ENCODE peak calls at places on chromosomes 12 and 14, in four cellular contexts. R is left lung, M is ovary, E is upper lobe of left lung. U is an unnamed sample.

GRCh38 chr12:119177056-119177325 is 1.7 kb upstream of the HSPB8 start:
- DNase-seq in R (no peak), M (no peak), E (no peak), U (no peak)

GRCh38 chr14:24674204-24674970 is 40.4 kb upstream of the GZMB start:
- DNase-seq in R (no peak), M (no peak), E (no peak), U (no peak)

GRCh38 chr12:45674181-45674580 is 55.3 kb upstream of the ARID2 start:
- DNase-seq in R (no peak), M (no peak), E (no peak), U (no peak)

GRCh38 chr12:126228936-126229335 is 1163.7 kb downstream of the AACS start:
- DNase-seq in R (no peak), M (no peak), E (no peak), U (no peak)

GRCh38 chr12:51749986-51750317 is 98.6 kb downstream of the FIGNL2 start:
- DNase-seq in R (no peak), M (no peak), E (no peak), U (no peak)

GRCh38 chr12:109385339-109386078 is 37.8 kb downstream of the MYO1H start:
- DNase-seq in R (no peak), M (peak; percentile 54), E (no peak), U (no peak)

GRCh38 chr14:42930058-42930457 is 1323.4 kb downstream of the LRFN5 start:
- DNase-seq in R (no peak), M (no peak), E (peak; percentile 25), U (no peak)

GRCh38 chr12:76024102-76024781 is 7.3 kb downstream of the PHLDA1 start:
- DNase-seq in R (no peak), M (no peak), E (no peak), U (no peak)

GRCh38 chr12:106652510-106653015 is 69.8 kb downstream of the RFX4 start:
- DNase-seq in R (no peak), M (no peak), E (no peak), U (no peak)

GRCh38 chr12:120367252-120367923 is 1.6 kb downstream of the MSI1 start:
- DNase-seq in R (no peak), M (no peak), E (no peak), U (no peak)

GRCh38 chr14:78921856-78922255 is 751.7 kb downstream of the NRXN3 start:
- DNase-seq in R (no peak), M (no peak), E (no peak), U (no peak)

GRCh38 chr14:95833429-95833828 is 43.2 kb upstream of the TUNAR start:
- DNase-seq in R (no peak), M (no peak), E (no peak), U (no peak)

GRCh38 chr12:76698966-76699365 is 64.9 kb upstream of the ZDHHC17 start:
- DNase-seq in R (no peak), M (no peak), E (no peak), U (no peak)

GRCh38 chr12:272942-273906 is 10.6 kb upstream of the SLC6A13 start:
- DNase-seq in R (no peak), M (no peak), E (no peak), U (no peak)

GRCh38 chr12:124916370-124917134 is 2.1 kb upstream of the UBC start:
- DNase-seq in R (peak; percentile 79), M (peak; percentile 43), E (peak; percentile 88), U (peak; percentile 47)

GRCh38 chr12:78891646-78892353 is 27.2 kb downstream of the SYT1 start:
- DNase-seq in R (no peak), M (no peak), E (no peak), U (no peak)

GRCh38 chr14:64910847-64911495 is 3.3 kb upstream of the CHURC1 start:
- DNase-seq in R (no peak), M (no peak), E (no peak), U (no peak)

GRCh38 chr14:88248606-88249005 is 74.5 kb downstream of the KCNK10 start:
- DNase-seq in R (no peak), M (no peak), E (no peak), U (no peak)

GRCh38 chr14:93788557-93789365 is 476 bp upstream of the PRIMA1 start:
- DNase-seq in R (no peak), M (peak; percentile 68), E (no peak), U (no peak)

GRCh38 chr14:100566119-100566518 is 21.1 kb downstream of the BEGAIN start:
- DNase-seq in R (no peak), M (no peak), E (no peak), U (no peak)

GRCh38 chr12:50620050-50620974 is 115.5 kb downstream of the DIP2B start:
- DNase-seq in R (no peak), M (no peak), E (no peak), U (no peak)

GRCh38 chr14:76373456-76373855 is 2.5 kb upstream of the ESRRB start:
- DNase-seq in R (no peak), M (no peak), E (no peak), U (no peak)

GRCh38 chr14:33754264-33754663 is 196.6 kb downstream of the EGLN3 start:
- DNase-seq in R (no peak), M (no peak), E (no peak), U (no peak)

GRCh38 chr12:92802906-92803305 is 100.1 kb downstream of the PLEKHG7 start:
- DNase-seq in R (no peak), M (no peak), E (no peak), U (no peak)

GRCh38 chr12:20040844-20041243 is 327.5 kb upstream of the PDE3A start:
- DNase-seq in R (no peak), M (no peak), E (no peak), U (no peak)

GRCh38 chr12:47907851-47908454 is 3.2 kb upstream of the VDR start:
- DNase-seq in R (no peak), M (no peak), E (no peak), U (no peak)

GRCh38 chr14:101882141-101882935 is 82.0 kb upstream of the DYNC1H1 start:
- DNase-seq in R (no peak), M (no peak), E (no peak), U (no peak)

GRCh38 chr12:86117711-86118110 is 138.5 kb downstream of the MGAT4C start:
- DNase-seq in R (no peak), M (no peak), E (no peak), U (no peak)

GRCh38 chr12:58298793-58299192 is 357.4 kb downstream of the ATP23 start:
- DNase-seq in R (no peak), M (no peak), E (no peak), U (no peak)

GRCh38 chr14:55332654-55333570 is 61.7 kb downstream of the FBXO34 start:
- DNase-seq in R (no peak), M (no peak), E (no peak), U (no peak)

GRCh38 chr14:97411938-97412612 is 614.9 kb downstream of the VRK1 start:
- DNase-seq in R (no peak), M (no peak), E (no peak), U (no peak)

GRCh38 chr14:97412933-97413574 is 615.9 kb downstream of the VRK1 start:
- DNase-seq in R (no peak), M (no peak), E (no peak), U (no peak)

GRCh38 chr14:97415907-97416306 is 618.7 kb downstream of the VRK1 start:
- DNase-seq in R (no peak), M (no peak), E (no peak), U (no peak)

GRCh38 chr14:97414718-97415098 is 617.5 kb downstream of the VRK1 start:
- DNase-seq in R (no peak), M (no peak), E (no peak), U (no peak)

GRCh38 chr14:97413991-97414717 is 617.0 kb downstream of the VRK1 start:
- DNase-seq in R (no peak), M (no peak), E (no peak), U (no peak)
- H3K27ac ChIP-seq in R (no peak overlapping the region), M (no peak overlapping the region), E (no peak overlapping the region), U (no peak overlapping the region)

DNA sequence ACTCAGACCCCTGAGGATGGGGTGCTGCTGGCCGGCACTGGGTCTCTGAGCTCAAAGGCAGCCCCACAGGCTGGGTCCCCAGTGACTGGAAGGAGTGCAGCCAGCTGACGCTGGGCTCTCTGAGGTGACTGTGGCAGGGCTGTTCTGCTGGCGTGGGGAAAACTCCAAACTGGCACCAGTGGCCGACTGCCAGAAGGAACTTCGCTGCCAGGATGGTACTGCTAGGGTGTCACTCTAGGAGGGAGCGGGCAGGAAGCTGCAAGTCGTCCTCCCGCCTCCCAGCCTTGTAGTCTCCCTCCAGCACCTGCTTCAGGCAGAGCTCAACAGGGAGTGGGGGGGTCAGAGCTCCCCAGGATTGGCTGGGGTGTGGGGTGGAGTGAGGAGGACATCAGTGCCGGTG is 41.3 kb downstream of the CDC42BPB start:
- DNase-seq in R (no peak), M (no peak), E (no peak), U (peak; percentile 62)
- H3K4me1 ChIP-seq in R (peaks cover 46% of the 10 kb centered on the region), M (peaks cover 32% of the 10 kb centered on the region), E (peaks cover 23% of the 10 kb centered on the region), U (peaks cover 24% of the 10 kb centered on the region)

GRCh38 chr14:28784262-28785021 is 17.9 kb downstream of the FOXG1 start:
- DNase-seq in R (no peak), M (no peak), E (no peak), U (no peak)
- H3K4me3 ChIP-seq in R (no peak overlapping the region), M (no peak overlapping the region), E (no peak overlapping the region), U (no peak overlapping the region)

GRCh38 chr12:116381240-116381743 is 103.8 kb upstream of the MED13L start:
- DNase-seq in R (no peak), M (no peak), E (no peak), U (no peak)
- H3K27ac ChIP-seq in R (no peak overlapping the region), M (no peak overlapping the region), E (no peak overlapping the region), U (no peak overlapping the region)

GRCh38 chr12:25712169-25712568 is 159.1 kb upstream of the LMNTD1 start:
- DNase-seq in R (no peak), M (no peak), E (no peak), U (no peak)

GRCh38 chr12:25710149-25710548 is 157.1 kb upstream of the LMNTD1 start:
- DNase-seq in R (no peak), M (no peak), E (no peak), U (no peak)

GRCh38 chr12:25714219-25714984 is 161.3 kb upstream of the LMNTD1 start:
- DNase-seq in R (no peak), M (no peak), E (no peak), U (no peak)

GRCh38 chr12:25715147-25715546 is 162.1 kb upstream of the LMNTD1 start:
- DNase-seq in R (no peak), M (no peak), E (no peak), U (no peak)

GRCh38 chr12:25713264-25713663 is 160.2 kb upstream of the LMNTD1 start:
- DNase-seq in R (no peak), M (no peak), E (no peak), U (no peak)
- H3K4me1 ChIP-seq in R (no peaks in the 10 kb centered on the region), M (no peaks in the 10 kb centered on the region), E (peaks cover 2% of the 10 kb centered on the region), U (no peaks in the 10 kb centered on the region)

GRCh38 chr12:5015711-5016492 is 27.8 kb upstream of the KCNA5 start:
- DNase-seq in R (no peak), M (no peak), E (no peak), U (no peak)
- H3K4me3 ChIP-seq in R (no peak overlapping the region), M (no peak overlapping the region), E (no peak overlapping the region), U (no peak overlapping the region)